ENCODE peak calls at places on chromosomes 5 and 9, in four cellular contexts. J, T, M and V are unnamed samples.

GRCh38 chr5:168159425-168159824 is 132.0 kb upstream of the WWC1 start:
- DNase-seq in J (no peak), T (no peak), M (no peak), V (no peak)

GRCh38 chr5:180525363-180525762 is 31.2 kb downstream of the CNOT6 start:
- DNase-seq in J (no peak), T (no peak), M (no peak), V (no peak)

GRCh38 chr9:7879551-7880245 is 80.1 kb upstream of the DMAC1 start:
- DNase-seq in J (no peak), T (no peak), M (peak), V (no peak)

GRCh38 chr9:129273136-129273895 is 95.3 kb upstream of the IER5L start:
- DNase-seq in J (no peak), T (no peak), M (no peak), V (no peak)

GRCh38 chr9:33116855-33117254 is 40.4 kb upstream of the SMU1 start:
- DNase-seq in J (no peak), T (no peak), M (no peak), V (no peak)

GRCh38 chr9:114207034-114207815 is 51.9 kb downstream of the COL27A1 start:
- DNase-seq in J (no peak), T (peak), M (no peak), V (no peak)

GRCh38 chr5:170216262-170216864 is 16.4 kb upstream of the C5orf58 start:
- DNase-seq in J (no peak), T (no peak), M (no peak), V (peak)

GRCh38 chr5:81779125-81779934 is 28.4 kb upstream of the SSBP2 start:
- DNase-seq in J (peak), T (peak), M (peak), V (no peak)

GRCh38 chr5:6760636-6761035 is 47.4 kb downstream of the TENT4A start:
- DNase-seq in J (no peak), T (no peak), M (no peak), V (no peak)

GRCh38 chr9:37715260-37715659 is 38.3 kb upstream of the TRMT10B start:
- DNase-seq in J (no peak), T (no peak), M (no peak), V (no peak)

GRCh38 chr5:73544429-73545402 is 20.7 kb downstream of the ANKRA2 start:
- DNase-seq in J (no peak), T (peak), M (no peak), V (peak)

GRCh38 chr9:32579706-32580331 is 6.9 kb upstream of the NDUFB6 start:
- DNase-seq in J (peak), T (peak), M (peak), V (no peak)

GRCh38 chr9:100554935-100555401 is 22.9 kb upstream of the CAVIN4 start:
- DNase-seq in J (no peak), T (no peak), M (no peak), V (no peak)

GRCh38 chr9:120925535-120926396 is 830 bp downstream of the TRAF1 start:
- DNase-seq in J (no peak), T (no peak), M (peak), V (no peak)

GRCh38 chr9:129208191-129209091 is 30.4 kb upstream of the IER5L start:
- DNase-seq in J (no peak), T (no peak), M (peak), V (no peak)

GRCh38 chr5:102528600-102528999 is 29.8 kb upstream of the SLCO6A1 start:
- DNase-seq in J (no peak), T (no peak), M (no peak), V (no peak)

GRCh38 chr9:89633404-89633803 is 28.6 kb downstream of the GADD45G start:
- DNase-seq in J (no peak), T (no peak), M (no peak), V (no peak)

GRCh38 chr5:76040806-76041205 is 42.4 kb upstream of the SV2C start:
- DNase-seq in J (no peak), T (no peak), M (no peak), V (no peak)

GRCh38 chr9:128124451-128124850 is 3.1 kb downstream of the PTGES2 start:
- DNase-seq in J (no peak), T (peak), M (no peak), V (no peak)

GRCh38 chr9:130570200-130570599 is 9.2 kb upstream of the FUBP3 start:
- DNase-seq in J (no peak), T (no peak), M (no peak), V (no peak)

GRCh38 chr9:31733166-31733565 is 651.3 kb upstream of the ACO1 start:
- DNase-seq in J (no peak), T (no peak), M (no peak), V (no peak)

GRCh38 chr5:67941750-67942450 is 273.7 kb upstream of the PIK3R1 start:
- DNase-seq in J (no peak), T (no peak), M (no peak), V (no peak)

GRCh38 chr5:139808481-139809330 is 13.1 kb downstream of the PSD2 start:
- DNase-seq in J (no peak), T (peak), M (peak), V (no peak)

GRCh38 chr5:37858250-37858649 is 18.4 kb upstream of the GDNF start:
- DNase-seq in J (no peak), T (no peak), M (no peak), V (no peak)

GRCh38 chr9:112711050-112711689 is 6.7 kb downstream of the INIP start:
- DNase-seq in J (no peak), T (no peak), M (no peak), V (peak)

GRCh38 chr9:38046669-38047300 is 22.2 kb downstream of the SHB start:
- DNase-seq in J (no peak), T (no peak), M (no peak), V (no peak)

GRCh38 chr9:108617661-108618060 is 238.1 kb downstream of the ACTL7B start:
- DNase-seq in J (no peak), T (no peak), M (no peak), V (no peak)

GRCh38 chr9:69443178-69443577 is 118.2 kb downstream of the ENTREP1 start:
- DNase-seq in J (no peak), T (no peak), M (no peak), V (no peak)

GRCh38 chr5:93371893-93372292 is 209.1 kb downstream of the NR2F1-AS1 start:
- DNase-seq in J (no peak), T (no peak), M (no peak), V (no peak)

GRCh38 chr9:113566712-113567071 is 103.2 kb downstream of the RGS3 start:
- DNase-seq in J (no peak), T (no peak), M (no peak), V (no peak)

GRCh38 chr5:32710335-32710858 is 724 bp upstream of the NPR3 start:
- DNase-seq in J (peak), T (peak), M (no peak), V (no peak)

GRCh38 chr9:68822596-68823165 is 117.6 kb downstream of the PIP5K1B start:
- DNase-seq in J (no peak), T (peak), M (no peak), V (no peak)